ENCODE peak calls at places on chromosomes 1 and 21, in nine cellular contexts. O, Y, H, G, J, I, R, V and B are unnamed samples.

GRCh38 chr1:16967095-16967567 is 13.3 kb downstream of the MFAP2 start:
- DNase-seq in O (no peak), Y (peak; percentile 75), H (no peak), G (peak; percentile 81), J (no peak), I (no peak), R (no peak), V (peak; percentile 74), B (no peak)

GRCh38 chr21:26385721-26386120 is 187.4 kb downstream of the CYYR1 start:
- DNase-seq in O (no peak), Y (no peak), H (no peak), G (no peak), J (no peak), I (no peak), R (no peak), V (no peak), B (no peak)

GRCh38 chr1:236394016-236394481 is at the start of gene EDARADD:
- DNase-seq in O (no peak), Y (no peak), H (no peak), G (no peak), J (no peak), I (no peak), R (no peak), V (no peak), B (no peak)

GRCh38 chr1:199725002-199725401 is 302.5 kb upstream of the NR5A2 start:
- DNase-seq in O (no peak), Y (no peak), H (no peak), G (no peak), J (no peak), I (no peak), R (no peak), V (no peak), B (no peak)

GRCh38 chr1:32199717-32200072 is 700 bp upstream of the CCDC28B start:
- DNase-seq in O (peak; percentile 70), Y (no peak), H (no peak), G (peak; percentile 87), J (no peak), I (no peak), R (no peak), V (peak; percentile 26), B (no peak)

GRCh38 chr1:60052634-60053033 is 20.9 kb downstream of the C1orf87 start:
- DNase-seq in O (no peak), Y (no peak), H (no peak), G (no peak), J (no peak), I (no peak), R (no peak), V (no peak), B (no peak)

GRCh38 chr1:226489718-226490440 is 58.7 kb upstream of the STUM start:
- DNase-seq in O (no peak), Y (no peak), H (no peak), G (no peak), J (no peak), I (no peak), R (no peak), V (no peak), B (no peak)

GRCh38 chr1:43545321-43545685 is 14.6 kb downstream of the PTPRF start:
- DNase-seq in O (no peak), Y (no peak), H (no peak), G (no peak), J (no peak), I (no peak), R (no peak), V (no peak), B (no peak)

GRCh38 chr1:76639181-76639580 is 228.1 kb upstream of the ST6GALNAC5 start:
- DNase-seq in O (no peak), Y (no peak), H (no peak), G (no peak), J (no peak), I (no peak), R (no peak), V (no peak), B (no peak)

GRCh38 chr1:41394918-41395598 is 33.8 kb downstream of the FOXO6 start:
- DNase-seq in O (no peak), Y (no peak), H (no peak), G (no peak), J (no peak), I (no peak), R (no peak), V (no peak), B (no peak)

GRCh38 chr1:24057171-24057570 is 54.8 kb downstream of the MYOM3 start:
- DNase-seq in O (no peak), Y (no peak), H (no peak), G (no peak), J (no peak), I (peak; percentile 56), R (no peak), V (no peak), B (no peak)

GRCh38 chr1:7422081-7422480 is 349.0 kb upstream of the VAMP3 start:
- DNase-seq in O (no peak), Y (peak; percentile 28), H (no peak), G (peak; percentile 28), J (peak; percentile 15), I (peak; percentile 43), R (no peak), V (no peak), B (no peak)

DNA sequence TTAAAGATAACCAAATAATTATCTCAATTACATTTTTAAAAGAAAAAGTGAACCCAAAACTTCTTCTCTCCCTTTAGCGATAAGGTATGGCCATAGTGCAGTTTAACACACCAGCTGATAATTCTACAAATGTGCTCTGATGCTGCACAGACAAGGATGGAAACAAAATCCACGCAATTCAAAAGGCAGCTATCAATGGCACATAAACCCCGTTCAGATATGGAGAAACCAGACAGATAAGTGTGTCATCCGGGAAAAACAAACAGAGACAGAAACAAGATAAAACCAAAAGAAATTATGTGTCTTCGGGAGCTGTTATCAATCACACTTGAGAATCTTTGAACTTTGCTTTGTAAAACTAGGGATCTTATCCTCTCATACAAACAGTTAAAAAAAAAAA is 73.6 kb downstream of the SIPA1L2 start:
- DNase-seq in O (no peak), Y (no peak), H (no peak), G (no peak), J (no peak), I (no peak), R (no peak), V (no peak), B (no peak)
- H3K4me1 ChIP-seq in O (no peaks in the 10 kb centered on the region), Y (peaks cover 11% of the 10 kb centered on the region), H (peaks cover 33% of the 10 kb centered on the region), G (peaks cover 26% of the 10 kb centered on the region), J (no peaks in the 10 kb centered on the region), I (peaks cover 30% of the 10 kb centered on the region), R (no peaks in the 10 kb centered on the region), V (peaks cover 19% of the 10 kb centered on the region), B (peaks cover 35% of the 10 kb centered on the region)

GRCh38 chr21:34916446-34916845 is 132.7 kb downstream of the RUNX1 start:
- DNase-seq in O (no peak), Y (peak; percentile 63), H (no peak), G (no peak), J (no peak), I (no peak), R (no peak), V (peak; percentile 86), B (no peak)

GRCh38 chr21:34912022-34912933 is 136.8 kb downstream of the RUNX1 start:
- DNase-seq in O (no peak), Y (peak; percentile 26), H (no peak), G (no peak), J (no peak), I (no peak), R (no peak), V (no peak), B (no peak)

GRCh38 chr21:34915364-34915834 is 133.7 kb downstream of the RUNX1 start:
- DNase-seq in O (no peak), Y (no peak), H (no peak), G (no peak), J (no peak), I (no peak), R (no peak), V (peak; percentile 65), B (no peak)

GRCh38 chr21:34913786-34914185 is 135.3 kb downstream of the RUNX1 start:
- DNase-seq in O (no peak), Y (no peak), H (no peak), G (no peak), J (no peak), I (no peak), R (no peak), V (peak; percentile 31), B (no peak)

GRCh38 chr21:34914239-34914638 is 134.9 kb downstream of the RUNX1 start:
- DNase-seq in O (no peak), Y (no peak), H (no peak), G (no peak), J (no peak), I (no peak), R (no peak), V (no peak), B (no peak)
- H3K27me3 ChIP-seq in O (no peaks in the 10 kb centered on the region), Y (no peaks in the 10 kb centered on the region), H (no peaks in the 10 kb centered on the region), G (peaks cover 11% of the 10 kb centered on the region), J (no peaks in the 10 kb centered on the region), I (no peaks in the 10 kb centered on the region), R (no peaks in the 10 kb centered on the region), V (no peaks in the 10 kb centered on the region), B (no peaks in the 10 kb centered on the region)

GRCh38 chr1:243301059-243301458 is 45.2 kb downstream of the SDCCAG8 start:
- DNase-seq in O (no peak), Y (no peak), H (no peak), G (no peak), J (no peak), I (no peak), R (no peak), V (no peak), B (no peak)
- H3K4me1 ChIP-seq in O (no peaks in the 10 kb centered on the region), Y (no peaks in the 10 kb centered on the region), H (no peaks in the 10 kb centered on the region), G (no peaks in the 10 kb centered on the region), J (no peaks in the 10 kb centered on the region), I (no peaks in the 10 kb centered on the region), R (no peaks in the 10 kb centered on the region), V (no peaks in the 10 kb centered on the region), B (peaks cover under 1% of the 10 kb centered on the region)

GRCh38 chr1:22188436-22188835 is 45.5 kb upstream of the WNT4 start:
- DNase-seq in O (no peak), Y (no peak), H (no peak), G (no peak), J (peak; percentile 19), I (no peak), R (no peak), V (no peak), B (no peak)

GRCh38 chr1:22186316-22186715 is 43.4 kb upstream of the WNT4 start:
- DNase-seq in O (no peak), Y (no peak), H (no peak), G (no peak), J (no peak), I (no peak), R (no peak), V (no peak), B (no peak)

GRCh38 chr1:22184454-22184853 is 41.6 kb upstream of the WNT4 start:
- DNase-seq in O (no peak), Y (no peak), H (no peak), G (no peak), J (no peak), I (no peak), R (no peak), V (no peak), B (no peak)

GRCh38 chr1:22188914-22189313 is 46.0 kb upstream of the WNT4 start:
- DNase-seq in O (no peak), Y (no peak), H (no peak), G (no peak), J (peak; percentile 5), I (no peak), R (no peak), V (no peak), B (no peak)

GRCh38 chr1:22184892-22185612 is 42.2 kb upstream of the WNT4 start:
- DNase-seq in O (no peak), Y (no peak), H (peak; percentile 65), G (peak; percentile 86), J (peak; percentile 32), I (peak; percentile 73), R (no peak), V (no peak), B (no peak)
- H3K27me3 ChIP-seq in O (no peaks in the 10 kb centered on the region), Y (peaks cover 35% of the 10 kb centered on the region), H (peaks cover 28% of the 10 kb centered on the region), G (no peaks in the 10 kb centered on the region), J (no peaks in the 10 kb centered on the region), I (peaks cover 7% of the 10 kb centered on the region), R (no peaks in the 10 kb centered on the region), V (peaks cover 44% of the 10 kb centered on the region), B (no peaks in the 10 kb centered on the region)

GRCh38 chr1:208209896-208210589 is 34.1 kb downstream of the PLXNA2 start:
- DNase-seq in O (no peak), Y (no peak), H (no peak), G (no peak), J (no peak), I (no peak), R (no peak), V (no peak), B (no peak)
- H3K4me1 ChIP-seq in O (no peaks in the 10 kb centered on the region), Y (peaks cover 64% of the 10 kb centered on the region), H (peaks cover 87% of the 10 kb centered on the region), G (peaks cover 6% of the 10 kb centered on the region), J (no peaks in the 10 kb centered on the region), I (peaks cover 82% of the 10 kb centered on the region), R (no peaks in the 10 kb centered on the region), V (peaks cover 19% of the 10 kb centered on the region), B (peaks cover 32% of the 10 kb centered on the region)